ENCODE peak calls at places on chromosome 1, in six cellular contexts. R is kidney; E is left lung; Y is CD8-positive, alpha-beta T cell; A is neural progenitor cell; U is trophoblast cell. F is an unnamed sample.

GRCh38 chr1:205064741-205065316 is 19.4 kb downstream of the TMEM81 start:
- DNase-seq in R (no peak), E (no peak), Y (no peak), A (no peak), U (no peak), F (no peak)

GRCh38 chr1:231362325-231362724 is 24.2 kb downstream of the SPRTN start:
- DNase-seq in R (no peak), E (no peak), Y (no peak), A (no peak), U (no peak), F (no peak)

GRCh38 chr1:248841702-248842395 is 3.8 kb downstream of the ZNF672 start:
- DNase-seq in R (no peak), E (no peak), Y (no peak), A (peak; percentile 69), U (no peak), F (peak; percentile 25)

GRCh38 chr1:165828581-165829329 is 1.3 kb downstream of the UCK2 start:
- DNase-seq in R (peak; percentile 74), E (no peak), Y (peak; percentile 2), A (peak; percentile 80), U (peak; percentile 62), F (peak; percentile 66)

GRCh38 chr1:11648732-11649158 is 5.5 kb downstream of the FBXO2 start:
- DNase-seq in R (no peak), E (peak; percentile 81), Y (peak; percentile 14), A (peak; percentile 62), U (no peak), F (no peak)

GRCh38 chr1:192474080-192474683 is 101.4 kb upstream of the RGS1 start:
- DNase-seq in R (no peak), E (no peak), Y (no peak), A (peak; percentile 61), U (no peak), F (peak; percentile 40)

GRCh38 chr1:6208723-6209660 is 3.1 kb downstream of the RNF207 start:
- DNase-seq in R (peak; percentile 79), E (peak; percentile 83), Y (no peak), A (peak; percentile 82), U (no peak), F (no peak)

GRCh38 chr1:39902121-39902807 is 547 bp upstream of the MYCL start:
- DNase-seq in R (peak; percentile 91), E (peak; percentile 95), Y (peak; percentile 52), A (no peak), U (peak; percentile 64), F (no peak)

GRCh38 chr1:155183775-155184221 is 10.1 kb downstream of the TRIM46 start:
- DNase-seq in R (peak; percentile 80), E (no peak), Y (no peak), A (no peak), U (no peak), F (no peak)

GRCh38 chr1:196409586-196409985 is 198.7 kb downstream of the KCNT2 start:
- DNase-seq in R (no peak), E (no peak), Y (no peak), A (no peak), U (no peak), F (no peak)

GRCh38 chr1:35220976-35221375 is 28.0 kb upstream of the SFPQ start:
- DNase-seq in R (no peak), E (no peak), Y (no peak), A (peak; percentile 41), U (peak; percentile 1), F (no peak)

GRCh38 chr1:24501371-24502167 is 1.1 kb upstream of the RCAN3 start:
- DNase-seq in R (no peak), E (no peak), Y (no peak), A (no peak), U (peak; percentile 60), F (no peak)

GRCh38 chr1:115530407-115530806 is 111.4 kb upstream of the VANGL1 start:
- DNase-seq in R (no peak), E (no peak), Y (no peak), A (no peak), U (no peak), F (no peak)

GRCh38 chr1:97385536-97385935 is 535.3 kb downstream of the DPYD start:
- DNase-seq in R (no peak), E (no peak), Y (no peak), A (no peak), U (no peak), F (no peak)

GRCh38 chr1:208681878-208682663 is 437.9 kb upstream of the PLXNA2 start:
- DNase-seq in R (no peak), E (no peak), Y (no peak), A (no peak), U (no peak), F (no peak)

GRCh38 chr1:178282949-178283367 is 189.1 kb downstream of the RASAL2 start:
- DNase-seq in R (no peak), E (no peak), Y (no peak), A (no peak), U (no peak), F (no peak)

GRCh38 chr1:47485817-47486216 is 48.0 kb downstream of the FOXD2 start:
- DNase-seq in R (no peak), E (no peak), Y (no peak), A (no peak), U (no peak), F (no peak)

GRCh38 chr1:225657462-225657989 is 4.6 kb upstream of the ENAH start:
- DNase-seq in R (no peak), E (no peak), Y (no peak), A (no peak), U (peak; percentile 9), F (peak; percentile 71)

GRCh38 chr1:165387956-165388355 is 31.4 kb upstream of the LMX1A start:
- DNase-seq in R (no peak), E (no peak), Y (no peak), A (no peak), U (no peak), F (no peak)

GRCh38 chr1:244302889-244303609 is 148.7 kb downstream of the ADSS2 start:
- DNase-seq in R (peak; percentile 87), E (no peak), Y (no peak), A (no peak), U (peak; percentile 98), F (peak; percentile 15)

GRCh38 chr1:185570962-185571361 is 163.2 kb upstream of the HMCN1 start:
- DNase-seq in R (peak; percentile 80), E (no peak), Y (no peak), A (no peak), U (peak; percentile 52), F (no peak)

GRCh38 chr1:234875953-234876814 is 252.5 kb downstream of the TOMM20 start:
- DNase-seq in R (no peak), E (no peak), Y (no peak), A (no peak), U (no peak), F (no peak)

GRCh38 chr1:162849711-162850110 is 11.3 kb downstream of the CCDC190 start:
- DNase-seq in R (no peak), E (no peak), Y (no peak), A (no peak), U (no peak), F (no peak)

GRCh38 chr1:97396463-97396862 is 524.4 kb downstream of the DPYD start:
- DNase-seq in R (no peak), E (no peak), Y (no peak), A (no peak), U (no peak), F (no peak)

GRCh38 chr1:21680918-21681317 is 11.8 kb upstream of the RAP1GAP start:
- DNase-seq in R (no peak), E (no peak), Y (no peak), A (no peak), U (peak; percentile 14), F (no peak)

GRCh38 chr1:50163674-50164073 is 55.0 kb downstream of the ELAVL4 start:
- DNase-seq in R (no peak), E (no peak), Y (no peak), A (no peak), U (no peak), F (no peak)

GRCh38 chr1:198122693-198123092 is 34.1 kb upstream of the NEK7 start:
- DNase-seq in R (no peak), E (no peak), Y (no peak), A (no peak), U (peak; percentile 14), F (no peak)

GRCh38 chr1:230011333-230012092 is 55.5 kb upstream of the GALNT2 start:
- DNase-seq in R (no peak), E (no peak), Y (no peak), A (no peak), U (no peak), F (no peak)

GRCh38 chr1:51623025-51623424 is 6.1 kb downstream of the OSBPL9 start:
- DNase-seq in R (no peak), E (no peak), Y (no peak), A (no peak), U (no peak), F (no peak)
- H3K4me1 ChIP-seq in R (peaks cover 30% of the 10 kb centered on the region), E (peaks cover 58% of the 10 kb centered on the region), Y (peaks cover 12% of the 10 kb centered on the region), A (peaks cover 12% of the 10 kb centered on the region), U (peaks cover 2% of the 10 kb centered on the region), F (peaks cover 66% of the 10 kb centered on the region)

GRCh38 chr1:42040159-42040558 is 113.1 kb upstream of the GUCA2B start:
- DNase-seq in R (no peak), E (peak; percentile 54), Y (no peak), A (no peak), U (peak; percentile 91), F (no peak)

GRCh38 chr1:42038261-42038660 is 114.9 kb upstream of the GUCA2B start:
- DNase-seq in R (no peak), E (no peak), Y (no peak), A (no peak), U (peak; percentile 40), F (no peak)

GRCh38 chr1:42035830-42036604 is 117.2 kb upstream of the GUCA2B start:
- DNase-seq in R (peak; percentile 99), E (peak; percentile 98), Y (peak; percentile 98), A (peak; percentile 98), U (peak; percentile 91), F (peak; percentile 77)

GRCh38 chr1:42037586-42037985 is 115.6 kb upstream of the GUCA2B start:
- DNase-seq in R (no peak), E (no peak), Y (no peak), A (no peak), U (no peak), F (no peak)

DNA sequence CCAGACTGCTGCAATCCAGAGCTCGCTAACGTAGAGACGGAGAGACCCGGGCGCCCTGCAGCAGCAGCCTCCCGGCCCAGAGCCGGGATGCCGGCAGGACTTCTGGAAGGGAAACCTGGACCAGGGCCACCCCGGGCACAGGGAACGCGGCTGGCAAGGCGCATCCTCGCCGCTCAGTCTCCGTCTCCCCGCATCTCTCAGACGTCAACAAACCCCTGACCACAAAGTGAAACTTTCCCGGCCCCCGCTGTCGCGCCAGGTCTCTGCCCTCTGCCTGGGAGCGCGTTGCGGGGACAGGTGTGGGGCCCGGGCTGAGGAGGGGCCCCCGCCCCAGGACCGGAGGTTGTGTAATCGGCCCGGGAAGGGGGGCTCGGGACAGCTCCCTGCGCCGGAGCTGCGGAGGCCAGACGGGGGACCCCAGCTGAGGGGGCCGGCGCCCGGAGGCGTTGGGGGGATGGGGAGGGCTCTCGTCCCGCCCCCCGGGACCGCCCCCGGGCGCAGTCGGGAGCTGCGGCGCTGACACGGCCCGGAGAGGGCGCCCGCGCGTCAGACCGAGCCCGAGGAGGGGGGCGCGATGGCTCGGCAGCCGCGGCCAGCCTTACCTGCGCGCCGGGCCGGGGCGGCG is 116.6 kb upstream of the HIVEP3 start:
- DNase-seq in R (peak; percentile 87), E (peak; percentile 83), Y (no peak), A (peak; percentile 91), U (peak; percentile 32), F (peak; percentile 58)
- H3K27ac ChIP-seq in R (peak overlapping the region; percentile 29), E (peak overlapping the region; percentile 53), Y (peak overlapping the region; percentile 36), A (no peak overlapping the region), U (no peak overlapping the region), F (no peak overlapping the region)

GRCh38 chr1:16199700-16200099 is 12.8 kb downstream of the ARHGEF19 start:
- DNase-seq in R (no peak), E (peak; percentile 4), Y (no peak), A (no peak), U (no peak), F (no peak)
- H3K36me3 ChIP-seq in R (no peaks in the 10 kb centered on the region), E (no peaks in the 10 kb centered on the region), Y (no peaks in the 10 kb centered on the region), A (no peaks in the 10 kb centered on the region), U (peaks cover 39% of the 10 kb centered on the region), F (no peaks in the 10 kb centered on the region)

GRCh38 chr1:7493711-7494110 is 277.4 kb upstream of the VAMP3 start:
- DNase-seq in R (no peak), E (peak; percentile 68), Y (no peak), A (no peak), U (no peak), F (no peak)
- H3K4me1 ChIP-seq in R (no peaks in the 10 kb centered on the region), E (peaks cover 19% of the 10 kb centered on the region), Y (no peaks in the 10 kb centered on the region), A (peaks cover 13% of the 10 kb centered on the region), U (no peaks in the 10 kb centered on the region), F (no peaks in the 10 kb centered on the region)

F was measured in SJSA1.